ENCODE peak calls at places on chromosomes 2 and 18, in seven cellular contexts. V is neural progenitor cell, U is NCI-H446, P is upper lobe of right lung, I is A549, F is AG04450, C is hypothalamus. L is an unnamed sample.

GRCh38 chr18:9792565-9793226 is 84.6 kb downstream of the RAB31 start:
- DNase-seq in P (no peak), F (no peak), I (peak), C (no peak), U (no peak), V (peak), L (no peak)

GRCh38 chr2:189083088-189083487 is 96.5 kb downstream of the COL5A2 start:
- DNase-seq in V (no peak), C (no peak), I (no peak), F (no peak), P (no peak), U (peak), L (no peak)

GRCh38 chr2:33008716-33009115 is 62.0 kb downstream of the LTBP1 start:
- DNase-seq in V (no peak), U (no peak), I (no peak), P (no peak), F (no peak), C (no peak), L (no peak)

GRCh38 chr2:57343391-57344006 is 703.1 kb upstream of the VRK2 start:
- DNase-seq in F (no peak), V (no peak), I (no peak), C (no peak), U (no peak), P (no peak), L (no peak)

GRCh38 chr2:48173141-48173540 is 266.8 kb upstream of the FBXO11 start:
- DNase-seq in V (no peak), F (no peak), C (no peak), I (no peak), P (no peak), U (no peak), L (no peak)

GRCh38 chr2:113225505-113226259 is 51.9 kb downstream of the PSD4 start:
- DNase-seq in F (no peak), V (peak), P (no peak), C (peak), I (peak), U (peak), L (no peak)

GRCh38 chr2:75238670-75239330 is 39.5 kb upstream of the TACR1 start:
- DNase-seq in F (peak), P (no peak), U (no peak), C (no peak), I (peak), V (no peak), L (no peak)

GRCh38 chr2:237315170-237315880 is 98.6 kb downstream of the COL6A3 start:
- DNase-seq in F (peak), C (peak), V (peak), U (peak), P (peak), I (no peak), L (no peak)

GRCh38 chr2:160241251-160242137 is 41.4 kb upstream of the ITGB6 start:
- DNase-seq in I (peak), C (no peak), V (no peak), U (peak), P (peak), F (no peak), L (no peak)

GRCh38 chr2:2699117-2699497 is 368.0 kb upstream of the MYT1L start:
- DNase-seq in F (no peak), C (no peak), V (peak), U (no peak), I (no peak), P (no peak), L (no peak)

GRCh38 chr2:16281451-16282330 is 341.3 kb downstream of the MYCN start:
- DNase-seq in F (no peak), U (peak), V (peak), C (peak), I (peak), P (no peak), L (peak)

GRCh38 chr2:121536850-121537557 is 6.3 kb downstream of the RNU4ATAC start:
- DNase-seq in I (no peak), P (no peak), V (no peak), U (no peak), C (no peak), F (no peak), L (no peak)

GRCh38 chr2:72148975-72149555 is 1.4 kb upstream of the CYP26B1 start:
- DNase-seq in U (peak), P (peak), I (peak), V (peak), C (no peak), F (no peak), L (peak)

GRCh38 chr2:128783193-128783671 is 464.6 kb upstream of the HS6ST1 start:
- DNase-seq in I (no peak), V (no peak), U (no peak), C (no peak), F (no peak), P (peak), L (peak)

GRCh38 chr2:199716807-199717586 is 134.0 kb downstream of the FTCDNL1 start:
- DNase-seq in F (no peak), P (no peak), V (no peak), I (peak), U (peak), C (no peak), L (no peak)

GRCh38 chr2:43293744-43294695 is 67.6 kb upstream of the ZFP36L2 start:
- DNase-seq in U (no peak), V (no peak), C (no peak), F (peak), I (peak), P (no peak), L (no peak)

GRCh38 chr2:5841126-5841525 is 148.9 kb downstream of the SOX11 start:
- DNase-seq in F (no peak), C (no peak), U (no peak), V (no peak), P (no peak), I (no peak), L (no peak)

GRCh38 chr2:44916291-44916690 is 25.2 kb upstream of the SIX3 start:
- DNase-seq in V (no peak), C (no peak), U (no peak), I (no peak), F (no peak), P (no peak), L (no peak)

GRCh38 chr2:228180126-228181097 is 1.1 kb downstream of the SPHKAP start:
- DNase-seq in I (peak), F (no peak), C (no peak), U (peak), V (peak), P (no peak), L (no peak)